ENCODE peak calls at places on chromosomes 2 and 18, in six cellular contexts. P is brain microvascular endothelial cell, W is GM23248, R is foreskin fibroblast, K is fibroblast of villous mesenchyme, H is SJCRH30. Y is an unnamed sample.

GRCh38 chr18:47545613-47546012 is 294.2 kb upstream of the SKOR2 start:
- DNase-seq in P (no peak), K (no peak), W (no peak), R (no peak), H (no peak), Y (no peak)

GRCh38 chr2:8393506-8393905 is 288.4 kb upstream of the ID2 start:
- DNase-seq in W (no peak), R (no peak), P (no peak), K (no peak), H (no peak), Y (no peak)

GRCh38 chr2:152425765-152426710 is 91.1 kb downstream of the FMNL2 start:
- DNase-seq in H (no peak), P (peak; percentile 43), W (peak; percentile 16), R (peak; percentile 76), K (no peak), Y (peak; percentile 33)

GRCh38 chr2:190947139-190947538 is 66.5 kb downstream of the GLS start:
- DNase-seq in K (peak; percentile 60), R (no peak), P (peak; percentile 38), H (peak; percentile 65), W (no peak), Y (peak; percentile 50)

GRCh38 chr2:12070581-12070980 is 324.1 kb downstream of the LPIN1 start:
- DNase-seq in W (peak; percentile 64), H (no peak), P (no peak), K (peak; percentile 79), R (peak; percentile 61), Y (no peak)

GRCh38 chr2:176106636-176107539 is at the start of gene HOXD11:
- DNase-seq in R (peak; percentile 68), W (peak; percentile 96), P (no peak), K (peak; percentile 83), H (peak; percentile 14), Y (no peak)

GRCh38 chr18:45910405-45911023 is 56.6 kb downstream of the EPG5 start:
- DNase-seq in H (peak; percentile 46), R (peak; percentile 74), W (peak; percentile 68), K (peak; percentile 46), P (peak; percentile 26), Y (peak; percentile 61)

GRCh38 chr18:55013685-55014084 is 54.4 kb upstream of the CCDC68 start:
- DNase-seq in W (no peak), R (no peak), K (no peak), H (no peak), P (no peak), Y (no peak)

GRCh38 chr2:187878096-187878495 is 323.9 kb upstream of the TFPI start:
- DNase-seq in R (no peak), W (no peak), K (peak; percentile 80), P (no peak), H (no peak), Y (no peak)

GRCh38 chr2:152028182-152028862 is 70.5 kb downstream of the CACNB4 start:
- DNase-seq in P (peak; percentile 14), W (peak; percentile 27), R (peak; percentile 63), H (no peak), K (no peak), Y (peak; percentile 59)

GRCh38 chr2:197705912-197706838 is 1.0 kb downstream of the MARS2 start:
- DNase-seq in H (peak; percentile 33), R (peak; percentile 61), W (peak; percentile 59), P (no peak), K (peak; percentile 30), Y (peak; percentile 16)

GRCh38 chr2:20917724-20918572 is 95.0 kb upstream of the LDAH start:
- DNase-seq in W (no peak), K (no peak), H (no peak), R (peak; percentile 47), P (peak; percentile 41), Y (peak; percentile 71)

GRCh38 chr2:220892018-220892634 is 680.0 kb downstream of the EPHA4 start:
- DNase-seq in W (peak; percentile 16), K (no peak), H (peak; percentile 3), R (no peak), P (no peak), Y (no peak)

GRCh38 chr2:33215983-33216382 is 260.5 kb upstream of the RASGRP3 start:
- DNase-seq in P (no peak), W (no peak), H (no peak), R (no peak), K (no peak), Y (no peak)

GRCh38 chr2:1721706-1722483 is 22.4 kb downstream of the PXDN start:
- DNase-seq in K (peak; percentile 80), H (no peak), P (peak; percentile 88), R (peak; percentile 82), W (peak; percentile 96), Y (peak; percentile 85)

GRCh38 chr2:12009323-12009905 is 263.0 kb downstream of the LPIN1 start:
- DNase-seq in R (no peak), K (no peak), P (no peak), H (no peak), W (no peak), Y (no peak)

GRCh38 chr2:27118525-27119329 is at the start of gene CGREF1:
- DNase-seq in P (no peak), K (no peak), W (peak; percentile 58), H (no peak), R (peak; percentile 38), Y (peak; percentile 5)

GRCh38 chr18:79572093-79572780 is 107.4 kb upstream of the CTDP1 start:
- DNase-seq in W (no peak), H (no peak), P (no peak), R (no peak), K (no peak), Y (no peak)

GRCh38 chr18:24254071-24254470 is 115.2 kb downstream of the CABYR start:
- DNase-seq in W (no peak), K (no peak), P (no peak), R (no peak), H (no peak), Y (no peak)

GRCh38 chr2:233331536-233331935 is 22.8 kb upstream of the DGKD start:
- DNase-seq in H (peak; percentile 80), P (no peak), W (no peak), R (no peak), K (no peak), Y (no peak)

GRCh38 chr2:84894758-84895520 is 10.5 kb upstream of the TMSB10 start:
- DNase-seq in K (peak; percentile 37), R (peak; percentile 66), H (peak; percentile 77), W (peak; percentile 64), P (no peak), Y (peak; percentile 88)

GRCh38 chr18:23958036-23958435 is 56.5 kb upstream of the TTC39C start:
- DNase-seq in W (peak; percentile 52), P (no peak), K (no peak), H (no peak), R (peak; percentile 35), Y (no peak)

GRCh38 chr18:24914148-24914525 is 437.8 kb downstream of the ZNF521 start:
- DNase-seq in W (no peak), R (peak; percentile 26), H (no peak), P (no peak), K (no peak), Y (no peak)

GRCh38 chr2:100818003-100818605 is 1.8 kb upstream of the NPAS2 start:
- DNase-seq in W (peak; percentile 52), P (peak; percentile 53), K (peak; percentile 51), H (no peak), R (peak; percentile 62), Y (peak; percentile 63)

GRCh38 chr2:156436477-156437085 is 402 bp downstream of the GPD2 start:
- DNase-seq in R (peak; percentile 52), H (no peak), W (peak; percentile 63), K (peak; percentile 45), P (no peak), Y (peak; percentile 35)

GRCh38 chr18:72155327-72155726 is 388.8 kb downstream of the CBLN2 start:
- DNase-seq in R (peak; percentile 18), P (no peak), H (peak; percentile 13), K (no peak), W (no peak), Y (no peak)

GRCh38 chr18:76619342-76620315 is 124.6 kb upstream of the ZNF516 start:
- DNase-seq in H (peak; percentile 41), R (peak; percentile 79), P (peak; percentile 15), K (peak; percentile 78), W (peak; percentile 76), Y (peak; percentile 78)

GRCh38 chr2:20631617-20632307 is 19.1 kb downstream of the HS1BP3 start:
- DNase-seq in K (no peak), R (no peak), H (no peak), W (no peak), P (no peak), Y (no peak)

GRCh38 chr2:149422337-149422990 is 92.1 kb downstream of the LYPD6 start:
- DNase-seq in R (peak; percentile 66), K (peak; percentile 61), H (no peak), P (peak; percentile 10), W (peak; percentile 40), Y (peak; percentile 2)

GRCh38 chr2:172972005-172972619 is 103.5 kb upstream of the MAP3K20 start:
- DNase-seq in P (peak; percentile 42), W (peak; percentile 75), R (peak; percentile 67), K (peak; percentile 55), H (peak; percentile 72), Y (peak; percentile 55)

GRCh38 chr18:4455113-4455811 is at the start of gene DLGAP1:
- DNase-seq in K (peak; percentile 38), P (peak; percentile 2), H (peak; percentile 42), R (no peak), W (peak; percentile 19), Y (peak; percentile 32)
- H3K4me3 ChIP-seq in K (peak within 1 kb of the TSS; percentile 54), P (peak within 1 kb of the TSS; percentile 31), H (peak within 1 kb of the TSS; percentile 36), R (no peak within 1 kb of the TSS), W (no peak within 1 kb of the TSS), Y (peak within 1 kb of the TSS; percentile 36)

GRCh38 chr2:127664895-127665225 is 10.5 kb downstream of the LIMS2 start:
- DNase-seq in P (no peak), K (no peak), W (no peak), H (no peak), R (no peak), Y (no peak)
- H3K4me3 ChIP-seq in P (no peak overlapping the region), K (no peak overlapping the region), W (no peak overlapping the region), H (no peak overlapping the region), R (no peak overlapping the region), Y (no peak overlapping the region)

DNA sequence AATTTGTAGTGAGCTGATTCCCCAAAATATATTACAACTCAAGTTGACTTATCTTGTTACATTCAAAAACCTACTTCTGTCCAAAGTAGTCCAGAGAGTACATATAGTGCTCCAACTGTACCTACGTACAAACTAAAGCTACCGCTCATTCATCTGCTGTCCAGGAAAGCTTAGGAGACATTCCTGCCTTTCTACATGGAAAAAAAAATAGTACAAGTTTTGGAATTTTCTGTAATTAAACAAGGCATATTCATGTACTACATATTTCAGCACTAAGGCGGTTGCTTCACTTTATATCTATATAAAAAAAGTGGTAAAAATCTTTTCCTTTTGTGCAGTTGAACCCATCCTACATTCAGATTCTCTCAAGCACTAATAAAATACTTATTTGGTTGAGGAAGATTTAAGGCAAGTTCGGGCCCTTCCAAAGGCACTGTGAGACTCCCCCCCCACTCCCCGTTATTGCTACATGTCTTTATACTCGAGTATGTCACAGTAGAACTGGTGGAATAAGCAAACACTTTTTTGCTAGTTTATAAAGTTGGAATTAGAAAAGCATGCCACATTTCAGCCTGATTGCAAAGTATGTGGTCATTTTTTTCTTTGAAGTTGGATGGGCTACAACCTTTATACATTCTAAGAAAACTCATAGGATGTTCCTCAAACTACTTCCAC is 3.8 kb downstream of the ZFP36L2 start:
- DNase-seq in H (no peak), P (peak; percentile 7), R (peak; percentile 36), K (peak; percentile 58), W (peak; percentile 55), Y (peak; percentile 50)
- H3K4me3 ChIP-seq in H (no peak overlapping the region), P (peak overlapping the region; percentile 82), R (peak overlapping the region; percentile 87), K (peak overlapping the region; percentile 96), W (peak overlapping the region; percentile 97), Y (peak overlapping the region; percentile 87)

DNA sequence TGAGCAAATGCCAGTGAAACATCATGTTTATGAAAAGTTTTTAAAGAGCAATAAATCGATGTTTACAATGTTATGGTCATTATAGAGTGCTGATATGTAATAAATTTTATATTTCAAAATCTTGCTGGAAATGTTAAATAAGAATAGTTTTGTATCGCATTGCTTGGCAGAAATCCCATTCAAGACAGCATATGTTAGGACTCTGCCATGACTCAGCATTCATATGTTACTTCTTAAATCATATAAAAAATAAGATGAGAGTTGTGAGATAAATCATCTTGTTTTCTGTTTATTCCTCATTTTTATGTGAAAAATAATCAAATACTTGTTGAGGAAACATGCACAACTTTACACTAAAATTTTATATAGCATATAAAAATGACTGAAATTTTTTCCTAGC is 949.9 kb upstream of the NRXN1 start:
- DNase-seq in H (no peak), K (peak; percentile 11), W (peak; percentile 41), R (peak; percentile 65), P (no peak), Y (peak; percentile 56)
- H3K4me3 ChIP-seq in H (no peak overlapping the region), K (no peak overlapping the region), W (no peak overlapping the region), R (no peak overlapping the region), P (no peak overlapping the region), Y (no peak overlapping the region)